ENCODE peak calls at places on chromosomes 6 and 20, in nine cellular contexts. One of them, this sample, is unnamed. For H3K4me1 and H3K27me3, the result is how much of the 10 kb centered on the place peaks cover.

GRCh38 chr20:20229595-20229994 is 138.3 kb upstream of the INSM1 start:
- DNase-seq in SJSA1: no peak
- DNase-seq in left ventricle myocardium inferior: no peak
- DNase-seq in PC-3: peak
- DNase-seq in CD8-positive, alpha-beta T cell: no peak
- DNase-seq in fibroblast of lung: no peak
- DNase-seq in CD4-positive, CD25-positive, alpha-beta regulatory T cell: no peak
- DNase-seq in tibial nerve: no peak
- DNase-seq in upper lobe of right lung: no peak
- DNase-seq in this sample: no peak

GRCh38 chr6:30463651-30464618 is 25.4 kb upstream of the HLA-E start:
- DNase-seq in SJSA1: peak
- DNase-seq in CD4-positive, CD25-positive, alpha-beta regulatory T cell: peak
- DNase-seq in tibial nerve: no peak
- DNase-seq in upper lobe of right lung: peak
- DNase-seq in left ventricle myocardium inferior: peak
- DNase-seq in PC-3: peak
- DNase-seq in fibroblast of lung: peak
- DNase-seq in CD8-positive, alpha-beta T cell: peak
- DNase-seq in this sample: peak

GRCh38 chr6:137923866-137924616 is 57.0 kb downstream of the TNFAIP3 start:
- DNase-seq in CD4-positive, CD25-positive, alpha-beta regulatory T cell: no peak
- DNase-seq in SJSA1: no peak
- DNase-seq in left ventricle myocardium inferior: no peak
- DNase-seq in tibial nerve: no peak
- DNase-seq in PC-3: peak
- DNase-seq in upper lobe of right lung: no peak
- DNase-seq in CD8-positive, alpha-beta T cell: no peak
- DNase-seq in fibroblast of lung: no peak
- DNase-seq in this sample: no peak

GRCh38 chr6:37311666-37312473 is 41.9 kb upstream of the RNF8 start:
- DNase-seq in upper lobe of right lung: no peak
- DNase-seq in SJSA1: peak
- DNase-seq in CD8-positive, alpha-beta T cell: no peak
- DNase-seq in left ventricle myocardium inferior: no peak
- DNase-seq in tibial nerve: no peak
- DNase-seq in CD4-positive, CD25-positive, alpha-beta regulatory T cell: no peak
- DNase-seq in fibroblast of lung: peak
- DNase-seq in PC-3: no peak
- DNase-seq in this sample: no peak

GRCh38 chr6:10331336-10331735 is 83.5 kb downstream of the TFAP2A start:
- DNase-seq in fibroblast of lung: no peak
- DNase-seq in CD4-positive, CD25-positive, alpha-beta regulatory T cell: no peak
- DNase-seq in CD8-positive, alpha-beta T cell: no peak
- DNase-seq in upper lobe of right lung: no peak
- DNase-seq in SJSA1: no peak
- DNase-seq in left ventricle myocardium inferior: no peak
- DNase-seq in PC-3: no peak
- DNase-seq in tibial nerve: no peak
- DNase-seq in this sample: no peak

GRCh38 chr6:40796280-40797223 is 209.4 kb upstream of the LRFN2 start:
- DNase-seq in PC-3: no peak
- DNase-seq in SJSA1: no peak
- DNase-seq in CD4-positive, CD25-positive, alpha-beta regulatory T cell: no peak
- DNase-seq in fibroblast of lung: no peak
- DNase-seq in upper lobe of right lung: no peak
- DNase-seq in left ventricle myocardium inferior: peak
- DNase-seq in CD8-positive, alpha-beta T cell: no peak
- DNase-seq in tibial nerve: no peak
- DNase-seq in this sample: no peak

GRCh38 chr20:62735331-62735821 is 26.7 kb downstream of the NTSR1 start:
- DNase-seq in SJSA1: no peak
- DNase-seq in left ventricle myocardium inferior: no peak
- DNase-seq in PC-3: no peak
- DNase-seq in upper lobe of right lung: peak
- DNase-seq in CD8-positive, alpha-beta T cell: no peak
- DNase-seq in CD4-positive, CD25-positive, alpha-beta regulatory T cell: no peak
- DNase-seq in tibial nerve: no peak
- DNase-seq in fibroblast of lung: no peak
- DNase-seq in this sample: no peak

GRCh38 chr20:4613718-4614620 is 107.7 kb upstream of the PRND start:
- DNase-seq in upper lobe of right lung: no peak
- DNase-seq in tibial nerve: peak
- DNase-seq in SJSA1: peak
- DNase-seq in PC-3: peak
- DNase-seq in CD4-positive, CD25-positive, alpha-beta regulatory T cell: peak
- DNase-seq in left ventricle myocardium inferior: peak
- DNase-seq in fibroblast of lung: peak
- DNase-seq in CD8-positive, alpha-beta T cell: peak
- DNase-seq in this sample: peak

GRCh38 chr6:166569206-166569605 is 17.3 kb downstream of the RAMACL start:
- DNase-seq in fibroblast of lung: no peak
- DNase-seq in CD8-positive, alpha-beta T cell: no peak
- DNase-seq in left ventricle myocardium inferior: no peak
- DNase-seq in PC-3: no peak
- DNase-seq in CD4-positive, CD25-positive, alpha-beta regulatory T cell: no peak
- DNase-seq in SJSA1: no peak
- DNase-seq in upper lobe of right lung: no peak
- DNase-seq in tibial nerve: no peak
- DNase-seq in this sample: no peak

GRCh38 chr20:263701-264100 is 6.2 kb downstream of the DEFB132 start:
- DNase-seq in CD4-positive, CD25-positive, alpha-beta regulatory T cell: no peak
- DNase-seq in tibial nerve: no peak
- DNase-seq in left ventricle myocardium inferior: no peak
- DNase-seq in upper lobe of right lung: no peak
- DNase-seq in CD8-positive, alpha-beta T cell: no peak
- DNase-seq in SJSA1: no peak
- DNase-seq in fibroblast of lung: no peak
- DNase-seq in PC-3: no peak
- DNase-seq in this sample: no peak

GRCh38 chr6:7164536-7165001 is 56.8 kb downstream of the RREB1 start:
- DNase-seq in PC-3: no peak
- DNase-seq in upper lobe of right lung: no peak
- DNase-seq in SJSA1: no peak
- DNase-seq in left ventricle myocardium inferior: no peak
- DNase-seq in CD4-positive, CD25-positive, alpha-beta regulatory T cell: no peak
- DNase-seq in CD8-positive, alpha-beta T cell: no peak
- DNase-seq in tibial nerve: no peak
- DNase-seq in fibroblast of lung: no peak
- DNase-seq in this sample: no peak
- H3K27ac ChIP-seq in PC-3: no peak
- H3K27ac ChIP-seq in upper lobe of right lung: peak
- H3K27ac ChIP-seq in SJSA1: peak
- H3K27ac ChIP-seq in left ventricle myocardium inferior: peak
- H3K27ac ChIP-seq in CD4-positive, CD25-positive, alpha-beta regulatory T cell: no peak
- H3K27ac ChIP-seq in CD8-positive, alpha-beta T cell: no peak
- H3K27ac ChIP-seq in tibial nerve: no peak
- H3K27ac ChIP-seq in fibroblast of lung: peak
- H3K27ac ChIP-seq in this sample: no peak

GRCh38 chr6:14221564-14222297 is 104.2 kb downstream of the CD83 start:
- DNase-seq in fibroblast of lung: no peak
- DNase-seq in upper lobe of right lung: no peak
- DNase-seq in tibial nerve: no peak
- DNase-seq in left ventricle myocardium inferior: no peak
- DNase-seq in PC-3: no peak
- DNase-seq in SJSA1: no peak
- DNase-seq in CD8-positive, alpha-beta T cell: no peak
- DNase-seq in CD4-positive, CD25-positive, alpha-beta regulatory T cell: no peak
- DNase-seq in this sample: no peak
- H3K4me1 ChIP-seq in fibroblast of lung: under half
- H3K4me1 ChIP-seq in upper lobe of right lung: under half
- H3K4me1 ChIP-seq in tibial nerve: under half
- H3K4me1 ChIP-seq in left ventricle myocardium inferior: under half
- H3K4me1 ChIP-seq in PC-3: under half
- H3K4me1 ChIP-seq in SJSA1: under half
- H3K4me1 ChIP-seq in CD8-positive, alpha-beta T cell: under half
- H3K4me1 ChIP-seq in CD4-positive, CD25-positive, alpha-beta regulatory T cell: under half
- H3K4me1 ChIP-seq in this sample: under half

GRCh38 chr20:61520076-61520639 is 268.1 kb downstream of the CDH4 start:
- DNase-seq in SJSA1: no peak
- DNase-seq in fibroblast of lung: no peak
- DNase-seq in PC-3: no peak
- DNase-seq in tibial nerve: no peak
- DNase-seq in CD4-positive, CD25-positive, alpha-beta regulatory T cell: no peak
- DNase-seq in left ventricle myocardium inferior: no peak
- DNase-seq in upper lobe of right lung: peak
- DNase-seq in CD8-positive, alpha-beta T cell: no peak
- DNase-seq in this sample: no peak
- H3K27me3 ChIP-seq in SJSA1: under half
- H3K27me3 ChIP-seq in fibroblast of lung: under half
- H3K27me3 ChIP-seq in PC-3: half or more
- H3K27me3 ChIP-seq in tibial nerve: under half
- H3K27me3 ChIP-seq in CD4-positive, CD25-positive, alpha-beta regulatory T cell: under half
- H3K27me3 ChIP-seq in left ventricle myocardium inferior: half or more
- H3K27me3 ChIP-seq in upper lobe of right lung: under half
- H3K27me3 ChIP-seq in CD8-positive, alpha-beta T cell: under half
- H3K27me3 ChIP-seq in this sample: under half

DNA sequence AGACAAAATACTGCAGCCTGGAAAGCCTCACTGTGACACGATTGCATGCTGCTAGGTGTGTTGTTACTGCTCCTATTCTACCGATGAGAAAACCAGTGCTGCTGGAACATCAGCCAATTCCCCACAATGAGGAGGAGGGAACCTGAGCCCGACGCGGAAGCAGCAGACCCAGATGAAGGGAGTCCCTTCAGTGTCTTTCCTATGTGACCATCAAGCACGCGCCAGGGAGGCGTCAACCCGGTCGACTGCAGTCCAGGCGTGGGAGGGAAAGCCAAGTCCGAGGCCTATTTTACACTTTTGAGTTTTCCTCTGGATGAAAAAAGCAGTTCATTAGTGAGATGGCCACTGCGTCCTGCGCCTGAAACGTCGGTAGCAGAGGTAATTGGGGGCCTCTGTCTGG is 63.3 kb downstream of the STK35 start:
- DNase-seq in SJSA1: no peak
- DNase-seq in left ventricle myocardium inferior: no peak
- DNase-seq in CD8-positive, alpha-beta T cell: no peak
- DNase-seq in upper lobe of right lung: no peak
- DNase-seq in CD4-positive, CD25-positive, alpha-beta regulatory T cell: no peak
- DNase-seq in fibroblast of lung: no peak
- DNase-seq in PC-3: no peak
- DNase-seq in tibial nerve: no peak
- DNase-seq in this sample: no peak
- H3K27ac ChIP-seq in SJSA1: no peak
- H3K27ac ChIP-seq in left ventricle myocardium inferior: no peak
- H3K27ac ChIP-seq in CD8-positive, alpha-beta T cell: no peak
- H3K27ac ChIP-seq in upper lobe of right lung: no peak
- H3K27ac ChIP-seq in CD4-positive, CD25-positive, alpha-beta regulatory T cell: no peak
- H3K27ac ChIP-seq in fibroblast of lung: no peak
- H3K27ac ChIP-seq in PC-3: no peak
- H3K27ac ChIP-seq in tibial nerve: no peak
- H3K27ac ChIP-seq in this sample: no peak

DNA sequence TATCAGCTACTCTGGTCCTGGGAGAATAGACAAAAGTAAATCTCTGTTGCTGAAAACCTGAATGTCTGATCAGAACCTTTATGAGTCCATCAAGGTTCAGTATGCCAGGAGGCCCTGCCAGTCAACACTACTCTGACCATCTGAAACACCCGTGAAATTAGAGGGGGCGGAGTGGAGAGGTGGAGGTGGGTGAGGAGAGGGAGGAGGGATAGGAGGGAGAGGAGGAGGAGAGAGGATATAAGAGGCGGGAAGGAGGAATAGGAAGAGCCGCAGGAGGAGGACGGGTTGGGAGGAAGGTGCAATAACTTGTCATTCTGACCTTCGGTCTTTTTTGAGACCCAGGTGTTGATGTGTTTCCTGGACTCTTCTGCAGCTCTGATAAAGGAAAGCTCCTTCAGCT is 8.0 kb downstream of the SERPINB9 start:
- DNase-seq in upper lobe of right lung: no peak
- DNase-seq in fibroblast of lung: no peak
- DNase-seq in tibial nerve: no peak
- DNase-seq in CD4-positive, CD25-positive, alpha-beta regulatory T cell: no peak
- DNase-seq in SJSA1: no peak
- DNase-seq in PC-3: no peak
- DNase-seq in left ventricle myocardium inferior: no peak
- DNase-seq in CD8-positive, alpha-beta T cell: no peak
- DNase-seq in this sample: no peak
- H3K4me1 ChIP-seq in upper lobe of right lung: under half
- H3K4me1 ChIP-seq in fibroblast of lung: under half
- H3K4me1 ChIP-seq in tibial nerve: under half
- H3K4me1 ChIP-seq in CD4-positive, CD25-positive, alpha-beta regulatory T cell: half or more
- H3K4me1 ChIP-seq in SJSA1: under half
- H3K4me1 ChIP-seq in PC-3: under half
- H3K4me1 ChIP-seq in left ventricle myocardium inferior: under half
- H3K4me1 ChIP-seq in CD8-positive, alpha-beta T cell: half or more
- H3K4me1 ChIP-seq in this sample: under half

DNA sequence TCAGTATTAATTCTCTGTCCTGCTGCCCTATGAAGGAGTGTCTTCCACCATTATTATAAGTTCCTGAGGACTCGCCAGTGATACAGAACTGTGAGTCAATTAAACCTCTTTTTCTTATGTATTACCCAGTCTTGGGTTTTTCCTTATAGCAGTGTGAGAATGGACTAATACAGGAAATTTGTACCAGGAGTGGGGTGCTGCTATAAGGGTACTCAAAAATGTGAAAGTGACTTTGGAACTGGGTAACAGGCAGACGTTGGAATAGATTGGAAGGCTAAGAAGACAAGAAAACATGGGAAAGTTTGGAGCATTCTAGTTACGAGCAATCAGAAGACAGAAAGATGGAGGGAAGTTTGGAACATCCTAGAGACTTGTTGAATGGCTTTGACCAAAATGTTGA is 616.7 kb upstream of the EPHA7 start:
- DNase-seq in tibial nerve: no peak
- DNase-seq in PC-3: no peak
- DNase-seq in left ventricle myocardium inferior: no peak
- DNase-seq in CD4-positive, CD25-positive, alpha-beta regulatory T cell: no peak
- DNase-seq in CD8-positive, alpha-beta T cell: no peak
- DNase-seq in fibroblast of lung: no peak
- DNase-seq in upper lobe of right lung: no peak
- DNase-seq in SJSA1: no peak
- DNase-seq in this sample: no peak
- H3K27me3 ChIP-seq in tibial nerve: under half
- H3K27me3 ChIP-seq in PC-3: under half
- H3K27me3 ChIP-seq in left ventricle myocardium inferior: under half
- H3K27me3 ChIP-seq in CD4-positive, CD25-positive, alpha-beta regulatory T cell: under half
- H3K27me3 ChIP-seq in CD8-positive, alpha-beta T cell: under half
- H3K27me3 ChIP-seq in fibroblast of lung: under half
- H3K27me3 ChIP-seq in upper lobe of right lung: under half
- H3K27me3 ChIP-seq in SJSA1: under half
- H3K27me3 ChIP-seq in this sample: under half